ENCODE peak calls at places on chromosomes 12 and 14, in eight cellular contexts. V is activated gamma-delta T cell treated with anti-CD3 and anti-CD28 coated beads, Interleukin-2, amount 50 U/mL, for 16 hours; Z is omental fat pad; A is uterus; D is dorsolateral prefrontal cortex; P is brain microvascular endothelial cell; R is dermis blood vessel endothelial cell; E is NCI-H69. F is an unnamed sample.

GRCh38 chr14:104752338-104752734 is 611 bp upstream of the SIVA1 start:
- DNase-seq in V (no peak), Z (no peak), A (peak; percentile 37), D (no peak), P (no peak), R (no peak), E (no peak), F (no peak)

GRCh38 chr12:6110006-6110405 is 14.5 kb downstream of the VWF start:
- DNase-seq in V (no peak), Z (no peak), A (no peak), D (no peak), P (no peak), R (peak; percentile 11), E (no peak), F (no peak)

GRCh38 chr12:123013185-123014095 is 33.0 kb downstream of the ARL6IP4 start:
- DNase-seq in V (no peak), Z (no peak), A (no peak), D (no peak), P (no peak), R (no peak), E (no peak), F (no peak)

GRCh38 chr14:100067971-100068959 is 3.0 kb downstream of the EVL start:
- DNase-seq in V (peak; percentile 80), Z (no peak), A (no peak), D (peak; percentile 65), P (peak; percentile 48), R (peak; percentile 60), E (no peak), F (no peak)

GRCh38 chr12:130796985-130797686 is 41.9 kb downstream of the STX2 start:
- DNase-seq in V (no peak), Z (no peak), A (no peak), D (no peak), P (no peak), R (no peak), E (no peak), F (no peak)

GRCh38 chr12:58888131-58888783 is 32.0 kb downstream of the LRIG3 start:
- DNase-seq in V (no peak), Z (no peak), A (peak; percentile 37), D (peak; percentile 46), P (peak; percentile 16), R (peak; percentile 14), E (peak; percentile 71), F (peak; percentile 77)

GRCh38 chr12:8452976-8453616 is 2.7 kb upstream of the CLEC6A start:
- DNase-seq in V (no peak), Z (no peak), A (no peak), D (no peak), P (no peak), R (no peak), E (no peak), F (no peak)

GRCh38 chr14:22555573-22556011 is 33.4 kb downstream of the DAD1 start:
- DNase-seq in V (peak; percentile 50), Z (no peak), A (no peak), D (no peak), P (no peak), R (no peak), E (no peak), F (no peak)

GRCh38 chr12:53070901-53071492 is 8.2 kb downstream of the SPRYD3 start:
- DNase-seq in V (no peak), Z (no peak), A (peak; percentile 28), D (peak; percentile 16), P (no peak), R (no peak), E (peak; percentile 30), F (no peak)

GRCh38 chr12:32507559-32508276 is 108.4 kb downstream of the FGD4 start:
- DNase-seq in V (no peak), Z (no peak), A (no peak), D (no peak), P (no peak), R (no peak), E (no peak), F (no peak)

GRCh38 chr14:89507521-89507920 is 90.5 kb upstream of the FOXN3 start:
- DNase-seq in V (no peak), Z (no peak), A (no peak), D (no peak), P (peak; percentile 49), R (peak; percentile 68), E (no peak), F (peak; percentile 76)

GRCh38 chr12:117580718-117581062 is 219.3 kb upstream of the NOS1 start:
- DNase-seq in V (no peak), Z (no peak), A (peak; percentile 50), D (peak; percentile 28), P (no peak), R (peak; percentile 10), E (peak; percentile 78), F (no peak)

GRCh38 chr14:83251402-83251801 is 1717.7 kb upstream of the SEL1L start:
- DNase-seq in V (no peak), Z (no peak), A (no peak), D (no peak), P (no peak), R (no peak), E (no peak), F (no peak)

GRCh38 chr12:97308576-97309198 is 153.9 kb upstream of the RMST start:
- DNase-seq in V (no peak), Z (no peak), A (no peak), D (no peak), P (peak; percentile 31), R (peak; percentile 79), E (peak; percentile 57), F (peak; percentile 62)

GRCh38 chr14:73833024-73833423 is 18.6 kb upstream of the PTGR2 start:
- DNase-seq in V (no peak), Z (no peak), A (no peak), D (no peak), P (no peak), R (no peak), E (no peak), F (peak; percentile 77)

GRCh38 chr14:39233680-39234326 is at the start of gene MIA2:
- DNase-seq in V (no peak), Z (no peak), A (no peak), D (no peak), P (no peak), R (no peak), E (no peak), F (no peak)

GRCh38 chr12:42485823-42486222 is 103.7 kb downstream of the PRICKLE1 start:
- DNase-seq in V (no peak), Z (no peak), A (no peak), D (no peak), P (no peak), R (no peak), E (no peak), F (no peak)

GRCh38 chr14:104399432-104400155 is 180.0 kb upstream of the C14orf180 start:
- DNase-seq in V (no peak), Z (no peak), A (no peak), D (no peak), P (no peak), R (no peak), E (no peak), F (no peak)

GRCh38 chr12:25972783-25973182 is 14.3 kb downstream of the RASSF8 start:
- DNase-seq in V (no peak), Z (no peak), A (no peak), D (no peak), P (peak; percentile 63), R (no peak), E (no peak), F (peak; percentile 80)

GRCh38 chr14:81990312-81990761 is 456.7 kb upstream of the SEL1L start:
- DNase-seq in V (no peak), Z (no peak), A (no peak), D (no peak), P (peak; percentile 43), R (peak; percentile 77), E (peak; percentile 74), F (peak; percentile 42)

GRCh38 chr12:47717443-47718193 is 7.7 kb downstream of the ENDOU start:
- DNase-seq in V (no peak), Z (peak; percentile 50), A (peak; percentile 81), D (peak; percentile 82), P (peak; percentile 77), R (peak; percentile 91), E (peak; percentile 93), F (peak; percentile 84)

GRCh38 chr12:44015333-44015941 is 179.6 kb downstream of the TMEM117 start:
- DNase-seq in V (no peak), Z (no peak), A (no peak), D (no peak), P (peak; percentile 6), R (peak; percentile 58), E (peak; percentile 86), F (peak; percentile 66)

GRCh38 chr12:89679631-89680030 is 29.0 kb downstream of the ATP2B1 start:
- DNase-seq in V (no peak), Z (no peak), A (no peak), D (no peak), P (no peak), R (no peak), E (no peak), F (no peak)

GRCh38 chr12:94175763-94176660 is 27.6 kb downstream of the PLXNC1 start:
- DNase-seq in V (no peak), Z (no peak), A (no peak), D (no peak), P (no peak), R (no peak), E (no peak), F (no peak)

GRCh38 chr12:86712425-86712843 is 456.2 kb upstream of the MGAT4C start:
- DNase-seq in V (no peak), Z (no peak), A (no peak), D (no peak), P (peak; percentile 94), R (peak; percentile 94), E (peak; percentile 17), F (peak; percentile 98)

GRCh38 chr14:76531821-76532318 is 155.9 kb downstream of the ESRRB start:
- DNase-seq in V (no peak), Z (no peak), A (no peak), D (no peak), P (no peak), R (no peak), E (peak; percentile 61), F (no peak)

GRCh38 chr14:60654303-60654925 is 5.1 kb upstream of the SIX1 start:
- DNase-seq in V (no peak), Z (no peak), A (no peak), D (no peak), P (no peak), R (no peak), E (peak; percentile 72), F (peak; percentile 56)

GRCh38 chr12:4506870-4507269 is 31.8 kb upstream of the RAD51AP1 start:
- DNase-seq in V (no peak), Z (no peak), A (no peak), D (no peak), P (peak; percentile 35), R (no peak), E (no peak), F (peak; percentile 82)

GRCh38 chr12:65616022-65616421 is 208.3 kb upstream of the HMGA2 start:
- DNase-seq in V (no peak), Z (no peak), A (no peak), D (no peak), P (no peak), R (no peak), E (no peak), F (no peak)

GRCh38 chr12:112761366-112761986 is 30.1 kb upstream of the RPH3A start:
- DNase-seq in V (no peak), Z (no peak), A (no peak), D (no peak), P (no peak), R (no peak), E (no peak), F (no peak)

GRCh38 chr12:89663577-89664357 is 44.9 kb downstream of the ATP2B1 start:
- DNase-seq in V (no peak), Z (no peak), A (no peak), D (no peak), P (peak; percentile 35), R (peak; percentile 15), E (peak; percentile 75), F (peak; percentile 23)

F was measured in astrocyte of the spinal cord.